ENCODE peak calls at places on chromosomes 1 and 21, in four cellular contexts. J is ELR, X is LHCN-M2, W is AG08395. H is an unnamed sample.

GRCh38 chr1:234727018-234727757 is 117.2 kb upstream of the IRF2BP2 start:
- DNase-seq in J (no peak), X (no peak), W (no peak), H (no peak)

GRCh38 chr1:232292818-232293217 is 337.1 kb downstream of the SIPA1L2 start:
- DNase-seq in J (no peak), X (no peak), W (no peak), H (no peak)

GRCh38 chr21:37322084-37322483 is 44.5 kb upstream of the DYRK1A start:
- DNase-seq in J (no peak), X (no peak), W (no peak), H (no peak)

GRCh38 chr1:229582715-229583114 is 24.2 kb upstream of the ABCB10 start:
- DNase-seq in J (no peak), X (no peak), W (no peak), H (no peak)

GRCh38 chr21:21921410-21922232 is 923.4 kb downstream of the NCAM2 start:
- DNase-seq in J (peak; percentile 59), X (peak; percentile 37), W (peak; percentile 29), H (peak; percentile 35)

GRCh38 chr1:85258536-85259117 is 835 bp downstream of the C1orf52 start:
- DNase-seq in J (peak; percentile 40), X (peak; percentile 15), W (no peak), H (no peak)

GRCh38 chr1:48109390-48110009 is 112.3 kb upstream of the TRABD2B start:
- DNase-seq in J (peak; percentile 33), X (peak; percentile 56), W (peak; percentile 62), H (peak; percentile 73)

GRCh38 chr1:53738205-53739108 is 507 bp downstream of the GLIS1 start:
- DNase-seq in J (peak; percentile 13), X (no peak), W (no peak), H (no peak)

GRCh38 chr1:85058781-85059180 is 10.5 kb upstream of the MCOLN3 start:
- DNase-seq in J (no peak), X (peak; percentile 64), W (no peak), H (peak; percentile 20)

H was measured in myocyte.